ENCODE peak calls at places on chromosomes 12 and 14, in six cellular contexts. M, Q, V, R, G and O are unnamed samples.
A peak's percentile ranks its signal among the peaks of the same experiment; 100 is the strongest.

GRCh38 chr12:8784464-8784863 is 38.0 kb upstream of the A2ML1 start:
- DNase-seq in M (no peak), Q (no peak), V (no peak), R (no peak), G (no peak), O (no peak)

GRCh38 chr12:48216785-48217184 is 13.7 kb upstream of the OR10AD1 start:
- DNase-seq in M (no peak), Q (no peak), V (no peak), R (no peak), G (no peak), O (no peak)

GRCh38 chr14:61178226-61179060 is 102.7 kb downstream of the TMEM30B start:
- DNase-seq in M (peak; percentile 59), Q (peak; percentile 12), V (no peak), R (peak; percentile 86), G (peak; percentile 96), O (peak; percentile 95)

GRCh38 chr14:54169254-54169924 is 212.8 kb upstream of the BMP4 start:
- DNase-seq in M (no peak), Q (no peak), V (no peak), R (no peak), G (no peak), O (peak; percentile 86)

GRCh38 chr14:37623552-37623951 is 28.1 kb downstream of the TTC6 start:
- DNase-seq in M (no peak), Q (no peak), V (no peak), R (peak; percentile 14), G (peak; percentile 58), O (peak; percentile 92)

GRCh38 chr12:22792198-22792597 is 167.2 kb downstream of the ETNK1 start:
- DNase-seq in M (no peak), Q (no peak), V (no peak), R (no peak), G (no peak), O (no peak)

GRCh38 chr14:64410084-64410774 is 22.1 kb downstream of the MTHFD1 start:
- DNase-seq in M (no peak), Q (no peak), V (no peak), R (no peak), G (peak; percentile 31), O (peak; percentile 32)

GRCh38 chr12:48004941-48005749 is 869 bp upstream of the COL2A1 start:
- DNase-seq in M (no peak), Q (no peak), V (no peak), R (no peak), G (no peak), O (no peak)

GRCh38 chr14:105840266-105841021 is 314.1 kb downstream of the TMEM121 start:
- DNase-seq in M (no peak), Q (no peak), V (no peak), R (no peak), G (no peak), O (no peak)

GRCh38 chr14:53670701-53671100 is 285.9 kb downstream of the BMP4 start:
- DNase-seq in M (no peak), Q (no peak), V (no peak), R (no peak), G (peak; percentile 44), O (peak; percentile 90)

GRCh38 chr14:104334812-104335161 is 196.4 kb downstream of the KIF26A start:
- DNase-seq in M (peak; percentile 10), Q (no peak), V (no peak), R (no peak), G (no peak), O (no peak)

GRCh38 chr12:26369588-26369987 is 174.2 kb downstream of the SSPN start:
- DNase-seq in M (no peak), Q (no peak), V (no peak), R (peak; percentile 49), G (peak; percentile 75), O (peak; percentile 86)

GRCh38 chr14:70448633-70449032 is 3.3 kb upstream of the ADAM21 start:
- DNase-seq in M (no peak), Q (no peak), V (no peak), R (peak; percentile 11), G (peak; percentile 53), O (peak; percentile 48)

GRCh38 chr14:33377596-33378390 is 439.1 kb downstream of the NPAS3 start:
- DNase-seq in M (no peak), Q (no peak), V (no peak), R (no peak), G (no peak), O (no peak)

GRCh38 chr14:51424569-51425251 is 184.7 kb downstream of the TMX1 start:
- DNase-seq in M (no peak), Q (no peak), V (peak; percentile 26), R (no peak), G (peak; percentile 87), O (peak; percentile 82)

GRCh38 chr12:79706676-79707075 is 15.9 kb upstream of the PAWR start:
- DNase-seq in M (no peak), Q (no peak), V (no peak), R (no peak), G (peak; percentile 20), O (no peak)

GRCh38 chr14:26984318-26985177 is 386.7 kb upstream of the NOVA1 start:
- DNase-seq in M (peak; percentile 46), Q (no peak), V (peak; percentile 65), R (peak; percentile 20), G (peak; percentile 62), O (peak; percentile 28)

GRCh38 chr12:46483572-46484395 is 111.2 kb upstream of the SLC38A2 start:
- DNase-seq in M (no peak), Q (no peak), V (no peak), R (no peak), G (peak; percentile 64), O (peak; percentile 78)

GRCh38 chr14:28300356-28300755 is 466.2 kb upstream of the FOXG1 start:
- DNase-seq in M (no peak), Q (no peak), V (no peak), R (no peak), G (no peak), O (no peak)